ENCODE peak calls at places on chromosome 6, in six cellular contexts. One of them, this sample, is unnamed.

GRCh38 chr6:41963371-41963770 is 21.8 kb upstream of the CCND3 start:
- ATAC-seq in mucosa of descending colon: no peak
- ATAC-seq in upper lobe of right lung: no peak
- ATAC-seq in activated B cell treated with CpG ODN at 0.5 μM for 24 hours: no peak
- ATAC-seq in lower lobe of right lung: no peak
- ATAC-seq in SK-N-SH treated with all-trans-retinoic acid at 6 μM for 48 hours: no peak
- ATAC-seq in this sample: no peak

GRCh38 chr6:4776493-4776966 is 326 bp downstream of the CDYL start:
- ATAC-seq in upper lobe of right lung: peak
- ATAC-seq in lower lobe of right lung: peak
- ATAC-seq in mucosa of descending colon: no peak
- ATAC-seq in SK-N-SH treated with all-trans-retinoic acid at 6 μM for 48 hours: peak
- ATAC-seq in activated B cell treated with CpG ODN at 0.5 μM for 24 hours: no peak
- ATAC-seq in this sample: peak

GRCh38 chr6:166940643-166941068 is 15.7 kb downstream of the RNASET2 start:
- ATAC-seq in SK-N-SH treated with all-trans-retinoic acid at 6 μM for 48 hours: no peak
- ATAC-seq in mucosa of descending colon: no peak
- ATAC-seq in lower lobe of right lung: no peak
- ATAC-seq in activated B cell treated with CpG ODN at 0.5 μM for 24 hours: no peak
- ATAC-seq in upper lobe of right lung: peak
- ATAC-seq in this sample: no peak

GRCh38 chr6:107720762-107721161 is 103.4 kb downstream of the SCML4 start:
- ATAC-seq in lower lobe of right lung: no peak
- ATAC-seq in mucosa of descending colon: no peak
- ATAC-seq in activated B cell treated with CpG ODN at 0.5 μM for 24 hours: no peak
- ATAC-seq in SK-N-SH treated with all-trans-retinoic acid at 6 μM for 48 hours: no peak
- ATAC-seq in upper lobe of right lung: peak
- ATAC-seq in this sample: no peak

GRCh38 chr6:118786696-118787453 is 107.1 kb upstream of the ASF1A start:
- ATAC-seq in SK-N-SH treated with all-trans-retinoic acid at 6 μM for 48 hours: no peak
- ATAC-seq in activated B cell treated with CpG ODN at 0.5 μM for 24 hours: no peak
- ATAC-seq in mucosa of descending colon: no peak
- ATAC-seq in upper lobe of right lung: no peak
- ATAC-seq in lower lobe of right lung: no peak
- ATAC-seq in this sample: no peak

GRCh38 chr6:36113049-36113448 is 17.3 kb upstream of the MAPK13 start:
- ATAC-seq in mucosa of descending colon: no peak
- ATAC-seq in upper lobe of right lung: no peak
- ATAC-seq in lower lobe of right lung: no peak
- ATAC-seq in SK-N-SH treated with all-trans-retinoic acid at 6 μM for 48 hours: no peak
- ATAC-seq in activated B cell treated with CpG ODN at 0.5 μM for 24 hours: no peak
- ATAC-seq in this sample: no peak

GRCh38 chr6:251920-252319 is 40.4 kb upstream of the DUSP22 start:
- ATAC-seq in mucosa of descending colon: no peak
- ATAC-seq in SK-N-SH treated with all-trans-retinoic acid at 6 μM for 48 hours: no peak
- ATAC-seq in lower lobe of right lung: no peak
- ATAC-seq in upper lobe of right lung: no peak
- ATAC-seq in activated B cell treated with CpG ODN at 0.5 μM for 24 hours: peak
- ATAC-seq in this sample: peak

GRCh38 chr6:129264480-129265045 is 381.6 kb downstream of the LAMA2 start:
- ATAC-seq in lower lobe of right lung: no peak
- ATAC-seq in upper lobe of right lung: no peak
- ATAC-seq in mucosa of descending colon: no peak
- ATAC-seq in SK-N-SH treated with all-trans-retinoic acid at 6 μM for 48 hours: no peak
- ATAC-seq in activated B cell treated with CpG ODN at 0.5 μM for 24 hours: no peak
- ATAC-seq in this sample: no peak

GRCh38 chr6:20364327-20364726 is 37.4 kb upstream of the E2F3 start:
- ATAC-seq in SK-N-SH treated with all-trans-retinoic acid at 6 μM for 48 hours: no peak
- ATAC-seq in activated B cell treated with CpG ODN at 0.5 μM for 24 hours: no peak
- ATAC-seq in upper lobe of right lung: no peak
- ATAC-seq in lower lobe of right lung: no peak
- ATAC-seq in mucosa of descending colon: no peak
- ATAC-seq in this sample: peak

GRCh38 chr6:165852676-165853075 is 189.6 kb upstream of the PDE10A start:
- ATAC-seq in activated B cell treated with CpG ODN at 0.5 μM for 24 hours: no peak
- ATAC-seq in lower lobe of right lung: no peak
- ATAC-seq in SK-N-SH treated with all-trans-retinoic acid at 6 μM for 48 hours: no peak
- ATAC-seq in mucosa of descending colon: no peak
- ATAC-seq in upper lobe of right lung: no peak
- ATAC-seq in this sample: no peak

GRCh38 chr6:11270030-11271027 is 37.9 kb upstream of the NEDD9 start:
- ATAC-seq in lower lobe of right lung: peak
- ATAC-seq in SK-N-SH treated with all-trans-retinoic acid at 6 μM for 48 hours: peak
- ATAC-seq in mucosa of descending colon: peak
- ATAC-seq in activated B cell treated with CpG ODN at 0.5 μM for 24 hours: no peak
- ATAC-seq in upper lobe of right lung: peak
- ATAC-seq in this sample: no peak

GRCh38 chr6:84078335-84078734 is 44.8 kb downstream of the MRAP2 start:
- ATAC-seq in lower lobe of right lung: no peak
- ATAC-seq in upper lobe of right lung: no peak
- ATAC-seq in mucosa of descending colon: no peak
- ATAC-seq in activated B cell treated with CpG ODN at 0.5 μM for 24 hours: no peak
- ATAC-seq in SK-N-SH treated with all-trans-retinoic acid at 6 μM for 48 hours: no peak
- ATAC-seq in this sample: no peak